ENCODE peak calls at places on chromosomes 11 and 22, in six cellular contexts. Y is IMR-90, Q is H1, G is H9, P is trophoblast cell, B is mesenchymal stem cell. X is an unnamed sample. For H3K27me3, the result is how much of the 10 kb centered on the place peaks cover.

GRCh38 chr22:45510376-45511232 is 7.9 kb downstream of the FBLN1 start:
- DNase-seq in Y (no peak), B (peak), Q (no peak), P (peak), G (no peak), X (no peak)

GRCh38 chr22:40714514-40714966 is 35.3 kb downstream of the MCHR1 start:
- DNase-seq in G (peak), Y (peak), B (peak), Q (peak), P (no peak), X (peak)

GRCh38 chr11:1163321-1163910 is 5.7 kb downstream of the MUC5AC start:
- DNase-seq in Q (no peak), B (no peak), G (no peak), Y (no peak), P (no peak), X (no peak)

GRCh38 chr11:116800610-116801009 is 8.9 kb upstream of the APOA5 start:
- DNase-seq in B (no peak), P (no peak), Y (no peak), G (no peak), Q (no peak), X (no peak)

GRCh38 chr11:92152245-92152644 is 72.4 kb upstream of the FAT3 start:
- DNase-seq in Y (no peak), B (no peak), Q (no peak), P (no peak), G (peak), X (no peak)

GRCh38 chr11:62124186-62125113 is 639 bp downstream of the INCENP start:
- DNase-seq in Y (peak), B (peak), P (peak), G (no peak), Q (no peak), X (no peak)

GRCh38 chr11:75565221-75565814 is 3.3 kb downstream of the SERPINH1 start:
- DNase-seq in B (peak), G (peak), Q (no peak), P (peak), Y (peak), X (no peak)

GRCh38 chr11:130197386-130198035 is 37.9 kb downstream of the ST14 start:
- DNase-seq in G (no peak), Q (no peak), B (no peak), Y (no peak), P (peak), X (no peak)

GRCh38 chr22:20414059-20414440 is 20.1 kb downstream of the ZNF74 start:
- DNase-seq in Y (no peak), B (no peak), P (no peak), G (no peak), Q (no peak), X (no peak)

GRCh38 chr22:21975854-21976345 is 6.7 kb downstream of the TOP3B start:
- DNase-seq in Y (no peak), P (no peak), G (no peak), Q (no peak), B (no peak), X (no peak)

GRCh38 chr11:12909866-12910265 is 99.2 kb upstream of the RASSF10 start:
- DNase-seq in Y (peak), Q (no peak), B (no peak), P (no peak), G (no peak), X (no peak)

GRCh38 chr22:37196539-37197450 is 8.7 kb upstream of the C1QTNF6 start:
- DNase-seq in Q (no peak), G (no peak), Y (peak), P (peak), B (peak), X (no peak)

GRCh38 chr11:13850256-13851010 is 112.1 kb upstream of the SPON1 start:
- DNase-seq in Q (no peak), P (no peak), G (no peak), Y (no peak), B (no peak), X (no peak)

GRCh38 chr11:14619580-14619979 is 24.0 kb upstream of the PDE3B start:
- DNase-seq in Y (no peak), P (no peak), Q (no peak), G (no peak), B (no peak), X (no peak)

GRCh38 chr11:123261345-123262106 is 66.5 kb upstream of the CLMP start:
- DNase-seq in G (peak), P (peak), Y (peak), B (peak), Q (peak), X (peak)

GRCh38 chr11:82225930-82226329 is 507.7 kb downstream of the FAM181B start:
- DNase-seq in P (no peak), G (no peak), B (no peak), Q (no peak), Y (no peak), X (no peak)

GRCh38 chr11:17014774-17015638 is 792 bp upstream of the PLEKHA7 start:
- DNase-seq in Q (peak), G (peak), P (no peak), Y (no peak), B (peak), X (peak)

GRCh38 chr11:90254065-90254464 is 31.2 kb upstream of the CHORDC1 start:
- DNase-seq in Y (no peak), Q (no peak), G (no peak), B (no peak), P (no peak), X (no peak)

GRCh38 chr11:68862426-68862825 is 20.7 kb upstream of the CPT1A start:
- DNase-seq in P (no peak), Q (no peak), G (no peak), B (no peak), Y (no peak), X (no peak)

GRCh38 chr11:61069427-61069826 is 32.9 kb upstream of the CD5 start:
- DNase-seq in Q (no peak), Y (no peak), P (no peak), B (no peak), G (no peak), X (no peak)

GRCh38 chr11:2524446-2525165 is 79.8 kb downstream of the KCNQ1 start:
- DNase-seq in Y (no peak), Q (no peak), B (no peak), G (no peak), P (no peak), X (no peak)

GRCh38 chr11:117232911-117233409 is 489 bp downstream of the RNF214 start:
- DNase-seq in P (no peak), Y (no peak), B (no peak), G (peak), Q (peak), X (no peak)

GRCh38 chr22:47065756-47066615 is 303.5 kb downstream of the TBC1D22A start:
- DNase-seq in G (no peak), Q (no peak), B (no peak), Y (peak), P (no peak), X (no peak)

GRCh38 chr11:130771708-130772107 is 144.6 kb downstream of the SNX19 start:
- DNase-seq in Y (peak), P (no peak), G (no peak), B (peak), Q (no peak), X (no peak)

GRCh38 chr22:39428597-39429071 is 28.2 kb upstream of the MGAT3 start:
- DNase-seq in P (no peak), Y (no peak), G (peak), B (no peak), Q (peak), X (peak)

GRCh38 chr11:104337273-104337672 is 173.3 kb upstream of the PDGFD start:
- DNase-seq in Y (no peak), Q (no peak), G (no peak), P (no peak), B (no peak), X (no peak)

GRCh38 chr11:60504219-60504618 is 11.0 kb upstream of the MS4A13 start:
- DNase-seq in P (no peak), Y (no peak), G (no peak), Q (no peak), B (no peak), X (no peak)

DNA sequence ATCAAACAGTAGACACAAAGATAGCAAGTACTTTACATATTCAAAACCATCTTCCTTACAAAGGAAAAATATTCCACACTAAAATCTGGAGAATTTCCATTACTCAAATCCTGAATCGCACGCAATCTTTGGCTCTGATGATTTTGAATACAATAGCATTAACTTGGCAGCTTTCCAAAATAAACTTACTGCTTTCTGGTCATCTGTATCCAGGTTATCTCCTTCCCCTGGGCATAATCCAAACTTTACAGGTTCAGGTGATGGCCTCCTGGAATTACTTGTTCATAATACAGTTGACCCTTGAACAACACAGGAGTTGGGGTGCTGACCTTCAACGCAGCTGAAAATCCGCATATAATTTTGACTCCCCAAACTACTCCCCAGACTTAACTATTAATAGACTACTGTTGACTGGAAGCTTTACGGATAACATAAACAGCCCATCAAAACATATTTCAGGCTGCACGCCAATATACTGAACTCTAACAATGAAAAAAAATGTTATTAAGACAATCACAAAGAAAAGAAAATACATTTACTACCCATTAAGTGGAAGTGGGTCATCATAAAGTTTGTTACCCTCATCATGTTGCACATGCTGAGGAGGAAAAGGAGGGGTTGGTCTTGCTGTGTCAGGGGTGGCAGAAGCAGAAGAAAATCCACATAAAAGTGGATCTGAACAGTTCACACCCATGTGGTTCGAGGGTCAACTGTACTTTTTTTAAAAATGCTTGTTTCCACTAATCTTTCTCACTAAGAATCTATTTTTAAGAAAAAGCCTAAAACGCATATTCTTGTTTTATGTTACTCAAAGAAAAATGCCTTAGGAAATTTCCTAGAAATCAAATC is 6.5 kb downstream of the MTMR2 start:
- DNase-seq in P (no peak), B (no peak), Y (peak), G (no peak), Q (no peak), X (no peak)
- H3K14ac ChIP-seq in P (no peak), B (no peak), Y (peak), G (no peak), Q (no peak), X (no peak)

DNA sequence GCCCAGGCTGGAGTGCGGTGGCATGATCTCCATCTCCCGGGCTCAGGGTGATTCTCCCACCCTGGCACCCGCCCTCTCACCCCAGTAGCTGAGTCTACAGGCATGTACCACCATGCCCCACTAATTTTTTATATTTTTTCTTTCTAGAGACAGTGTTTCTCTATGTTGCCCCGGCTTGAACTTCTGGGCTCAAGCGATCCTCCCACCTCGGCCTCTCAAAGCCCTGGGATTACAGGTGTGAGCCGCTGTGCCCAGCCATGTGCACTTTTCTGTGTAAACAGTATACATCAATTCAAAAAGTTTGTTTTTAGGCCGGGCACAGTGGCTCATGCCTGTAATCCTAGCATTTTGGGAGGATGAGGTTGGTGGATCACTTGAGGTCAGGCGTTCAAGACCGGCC is 14.7 kb downstream of the GRIK4 start:
- DNase-seq in Y (no peak), B (no peak), Q (no peak), G (no peak), P (no peak), X (no peak)
- H3K27me3 ChIP-seq in Y (under half), B (half or more), Q (under half), G (under half), P (under half), X (under half)

GRCh38 chr11:65791719-65792213 is 4.9 kb downstream of the OVOL1 start:
- DNase-seq in Q (no peak), G (no peak), P (no peak), B (no peak), Y (no peak), X (no peak)
- H3K14ac ChIP-seq in Q (no peak), G (no peak), P (peak), B (no peak), Y (no peak), X (peak)

DNA sequence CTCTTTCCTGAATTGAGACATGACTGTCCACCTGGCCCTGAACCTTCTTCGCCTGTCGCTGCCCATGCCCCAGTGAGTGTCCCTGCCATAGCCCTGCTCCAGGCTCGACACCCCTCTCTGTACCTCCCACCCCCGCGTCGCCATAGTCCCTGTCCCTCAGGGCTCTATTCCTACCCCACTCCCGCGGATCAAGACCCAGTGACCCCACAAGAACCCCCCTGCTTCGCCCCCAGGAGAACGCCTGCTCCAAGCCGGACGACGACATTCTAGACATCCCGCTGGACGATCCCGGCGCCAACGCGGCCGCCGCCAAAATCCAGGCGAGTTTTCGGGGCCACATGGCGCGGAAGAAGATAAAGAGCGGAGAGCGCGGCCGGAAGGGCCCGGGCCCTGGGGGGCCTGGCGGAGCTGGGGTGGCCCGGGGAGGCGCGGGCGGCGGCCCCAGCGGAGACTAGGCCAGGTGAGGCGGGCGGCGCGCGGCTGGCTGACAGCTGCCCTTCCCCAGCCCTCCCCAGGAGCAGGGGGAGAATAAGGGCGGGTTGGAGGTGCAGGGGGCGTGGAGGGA is 5.6 kb downstream of the NRGN start:
- DNase-seq in Y (no peak), B (no peak), Q (peak), G (peak), P (no peak), X (no peak)
- H3K27me3 ChIP-seq in Y (under half), B (half or more), Q (half or more), G (half or more), P (half or more), X (half or more)

DNA sequence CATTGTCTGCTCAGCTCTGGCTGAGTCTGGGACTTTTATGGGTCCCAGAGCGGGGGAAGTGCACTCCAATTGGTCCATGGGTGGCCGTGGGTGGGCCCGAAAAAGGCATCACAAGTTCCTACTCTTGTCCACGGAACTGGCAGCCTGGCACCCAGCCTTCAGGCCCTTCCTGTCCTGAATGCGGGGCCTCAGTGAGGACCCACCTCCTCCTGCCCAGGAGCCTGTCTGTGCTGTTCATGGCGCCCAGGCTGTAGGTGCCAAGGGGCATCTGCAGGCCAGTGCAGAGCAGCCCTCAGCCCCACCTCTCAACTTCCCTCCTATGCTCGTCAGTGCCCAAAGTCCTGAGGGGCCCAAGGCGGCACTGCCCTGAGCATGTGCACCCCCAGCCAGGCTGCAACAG is 411.7 kb upstream of the KIRREL3 start:
- DNase-seq in P (no peak), Q (no peak), B (no peak), G (no peak), Y (no peak), X (no peak)
- H3K14ac ChIP-seq in P (no peak), Q (no peak), B (no peak), G (no peak), Y (no peak), X (no peak)

DNA sequence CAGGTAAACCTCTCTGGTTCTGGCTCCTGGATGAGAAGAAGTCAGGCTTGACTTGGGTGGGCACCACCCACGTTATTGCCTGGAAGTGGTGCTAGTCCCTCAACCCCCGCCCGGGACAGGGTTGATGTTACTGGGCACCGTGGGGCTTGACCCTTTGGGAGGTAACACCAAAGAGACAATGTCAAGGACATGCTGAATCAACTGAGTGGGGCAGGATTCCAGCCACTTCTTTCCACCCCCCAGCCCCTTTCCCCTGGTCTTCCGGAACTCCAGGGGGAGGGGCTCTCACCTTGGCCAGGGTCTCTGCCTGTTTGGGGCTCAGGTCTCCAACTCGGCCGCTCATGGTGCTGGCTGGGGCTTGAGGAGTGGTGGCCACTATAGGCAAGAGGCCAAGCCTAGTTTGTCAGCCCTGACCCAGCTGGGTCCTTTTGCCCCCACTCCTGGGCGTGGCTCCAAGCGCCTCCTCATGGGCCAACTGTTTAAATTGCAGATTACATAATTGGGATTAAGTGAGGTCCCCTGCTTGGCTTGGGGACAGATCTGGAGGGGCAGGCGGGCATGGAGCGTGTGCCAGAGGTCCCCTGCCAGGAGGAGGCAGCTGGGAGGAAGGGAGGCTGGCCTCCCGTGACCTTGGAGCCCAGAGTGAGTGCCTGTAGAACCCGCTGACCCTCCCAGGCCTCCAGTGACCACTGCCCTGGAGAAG is at the start of gene SEC14L3:
- DNase-seq in Y (no peak), Q (no peak), G (no peak), P (no peak), B (no peak), X (no peak)
- H3K27me3 ChIP-seq in Y (half or more), Q (under half), G (under half), P (under half), B (half or more), X (under half)

GRCh38 chr11:57405271-57405890 is 14.9 kb upstream of the PRG2 start:
- DNase-seq in P (peak), G (no peak), Q (no peak), Y (no peak), B (no peak), X (no peak)
- H3K14ac ChIP-seq in P (no peak), G (no peak), Q (no peak), Y (no peak), B (no peak), X (no peak)

X was measured in neuronal stem cell.